ENCODE peak calls at places on chromosome 12, in six cellular contexts. I is mammary epithelial cell, J is ovary, H is lower lobe of right lung, G is tibial nerve, V is heart left ventricle. X is an unnamed sample. For H3K36me3 and H3K4me1, the result is how much of the 10 kb centered on the place peaks cover.

GRCh38 chr12:107238276-107238675 is 144.9 kb upstream of the CRY1 start:
- DNase-seq in V (no peak), J (no peak), H (no peak), G (no peak), I (peak), X (no peak)

GRCh38 chr12:3882896-3883564 is 9.8 kb upstream of the PARP11 start:
- DNase-seq in H (no peak), G (no peak), I (peak), J (no peak), V (no peak), X (no peak)

GRCh38 chr12:33514893-33515292 is 75.3 kb upstream of the SYT10 start:
- DNase-seq in I (no peak), J (no peak), G (no peak), V (no peak), H (no peak), X (no peak)

GRCh38 chr12:94172031-94172430 is 23.7 kb downstream of the PLXNC1 start:
- DNase-seq in I (no peak), V (no peak), G (no peak), J (no peak), H (no peak), X (peak)

GRCh38 chr12:6639151-6639773 is 3.5 kb upstream of the LPAR5 start:
- DNase-seq in H (no peak), V (no peak), J (no peak), G (no peak), I (no peak), X (no peak)

GRCh38 chr12:89345830-89346740 is 6.2 kb downstream of the DUSP6 start:
- DNase-seq in J (no peak), I (peak), V (peak), G (no peak), H (peak), X (peak)

GRCh38 chr12:84397846-84398245 is 514.8 kb downstream of the SLC6A15 start:
- DNase-seq in H (no peak), J (no peak), G (no peak), V (no peak), I (no peak), X (no peak)

GRCh38 chr12:70823182-70823976 is 97.2 kb downstream of the PTPRR start:
- DNase-seq in I (no peak), V (no peak), G (no peak), H (no peak), J (no peak), X (peak)

GRCh38 chr12:110349521-110350151 is 53.9 kb downstream of the ANAPC7 start:
- DNase-seq in V (no peak), H (no peak), G (no peak), J (no peak), I (no peak), X (no peak)

DNA sequence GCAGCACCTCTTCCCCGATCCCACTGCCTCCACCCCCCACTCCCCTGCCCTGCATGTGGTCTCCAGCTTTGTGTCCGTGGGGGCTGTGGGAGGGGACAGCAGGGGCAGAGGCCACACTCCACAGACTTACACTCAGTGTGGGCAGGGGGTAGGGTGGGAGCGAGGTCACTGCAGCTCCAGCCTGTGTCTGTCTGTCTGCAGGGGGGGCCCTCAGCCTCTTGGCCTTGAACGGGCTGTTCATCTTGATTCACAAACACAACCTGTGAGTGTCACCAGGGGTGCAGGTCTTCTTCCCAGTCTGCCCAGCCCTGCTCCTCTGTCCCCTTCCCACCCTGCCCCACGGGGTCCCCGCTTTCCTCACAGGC is 6.5 kb downstream of the NOC4L start:
- DNase-seq in G (no peak), J (no peak), H (peak), I (no peak), V (peak), X (no peak)
- H3K36me3 ChIP-seq in G (half or more), J (under half), H (under half), I (under half), V (under half), X (under half)

GRCh38 chr12:23853640-23854039 is 95.8 kb downstream of the SOX5 start:
- DNase-seq in V (no peak), I (no peak), J (no peak), G (no peak), H (no peak), X (no peak)

GRCh38 chr12:23843958-23844357 is 105.5 kb downstream of the SOX5 start:
- DNase-seq in H (no peak), V (no peak), G (no peak), I (no peak), J (no peak), X (no peak)

GRCh38 chr12:23851602-23852001 is 97.9 kb downstream of the SOX5 start:
- DNase-seq in H (no peak), G (no peak), I (no peak), J (no peak), V (no peak), X (no peak)

GRCh38 chr12:23847857-23848256 is 101.6 kb downstream of the SOX5 start:
- DNase-seq in J (no peak), I (no peak), G (no peak), H (no peak), V (no peak), X (no peak)
- H3K4me1 ChIP-seq in J (under half), I (under half), G (under half), H (under half), V (under half), X (under half)

GRCh38 chr12:52023976-52024688 is 17.4 kb downstream of the TAMALIN start:
- DNase-seq in I (no peak), J (no peak), H (no peak), G (no peak), V (no peak), X (no peak)
- H3K36me3 ChIP-seq in I (under half), J (under half), H (under half), G (under half), V (under half), X (under half)

GRCh38 chr12:92488735-92489134 is 214.1 kb upstream of the PLEKHG7 start:
- DNase-seq in J (no peak), I (no peak), V (no peak), G (no peak), H (no peak), X (no peak)
- H3K4me1 ChIP-seq in J (under half), I (under half), V (under half), G (under half), H (under half), X (under half)

DNA sequence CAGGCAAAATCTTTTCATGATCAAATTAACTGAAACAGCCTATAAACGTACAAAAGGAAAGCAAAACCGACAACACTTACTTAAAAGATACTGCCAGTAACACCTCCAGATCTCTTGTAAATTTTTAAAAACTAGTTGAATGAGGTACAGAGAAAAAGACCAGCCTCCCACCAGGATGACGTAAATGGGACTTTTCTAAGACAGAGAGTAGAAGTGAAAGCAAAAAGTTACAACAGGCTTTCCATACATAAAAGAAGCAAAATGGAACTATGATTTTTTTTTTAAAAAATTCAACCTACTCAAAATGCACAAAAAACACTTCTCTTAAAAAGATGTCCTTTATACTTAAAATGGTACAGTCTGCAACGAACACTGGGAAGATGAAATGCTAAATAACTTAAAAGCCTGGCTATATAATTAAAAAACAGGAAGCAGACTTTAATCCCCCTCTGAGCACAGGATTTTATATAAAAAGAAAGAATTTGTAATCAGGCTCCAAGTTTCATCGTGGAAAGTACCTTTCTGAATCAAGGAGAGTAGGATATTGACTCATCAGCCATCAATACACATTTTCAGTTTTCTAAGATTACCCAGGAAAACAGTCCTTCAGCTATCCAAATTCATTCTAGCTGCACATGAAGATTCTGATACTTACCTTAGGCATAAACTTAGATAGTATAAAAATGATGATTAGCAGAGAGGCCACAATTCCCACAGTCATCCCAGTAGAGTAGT is 14.2 kb upstream of the MYO1A start:
- DNase-seq in G (no peak), V (no peak), I (peak), H (no peak), J (no peak), X (no peak)
- H3K36me3 ChIP-seq in G (under half), V (under half), I (under half), H (under half), J (under half), X (under half)

GRCh38 chr12:65832217-65832616 is 7.9 kb downstream of the HMGA2 start:
- DNase-seq in H (no peak), V (no peak), I (no peak), J (no peak), G (no peak), X (no peak)
- H3K4me1 ChIP-seq in H (under half), V (under half), I (under half), J (under half), G (under half), X (under half)

DNA sequence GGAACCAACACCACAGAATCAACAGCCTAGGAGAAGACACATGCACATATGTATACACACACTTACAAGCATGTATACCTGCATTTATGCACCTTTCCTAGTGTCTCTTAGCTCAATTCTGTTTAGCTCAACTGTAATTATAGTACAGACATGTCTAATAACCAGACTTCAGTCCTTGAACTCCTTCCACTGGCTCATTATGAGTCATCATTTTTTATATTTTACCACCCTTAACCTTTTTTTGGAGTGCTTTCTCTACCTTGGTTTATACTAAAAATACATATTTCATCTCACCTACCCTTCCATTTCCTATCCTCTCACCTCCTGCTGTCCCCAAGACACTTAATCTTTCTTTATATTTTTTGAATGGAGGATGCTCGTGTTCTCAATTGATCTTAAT is 110.4 kb downstream of the ARID2 start:
- DNase-seq in H (no peak), G (no peak), V (no peak), J (no peak), I (peak), X (no peak)
- H3K36me3 ChIP-seq in H (half or more), G (half or more), V (under half), J (under half), I (under half), X (under half)

GRCh38 chr12:88242939-88243338 is 100.8 kb downstream of the TMTC3 start:
- DNase-seq in V (no peak), I (no peak), H (no peak), G (no peak), J (no peak), X (no peak)
- H3K4me1 ChIP-seq in V (under half), I (under half), H (under half), G (under half), J (under half), X (under half)

GRCh38 chr12:68727776-68728175 is 18.2 kb upstream of the SLC35E3 start:
- DNase-seq in V (no peak), G (no peak), H (no peak), J (no peak), I (no peak), X (no peak)
- H3K36me3 ChIP-seq in V (under half), G (half or more), H (half or more), J (under half), I (under half), X (under half)

GRCh38 chr12:47804177-47804576 is 15.5 kb downstream of the HDAC7 start:
- DNase-seq in G (no peak), H (no peak), I (no peak), V (no peak), J (no peak), X (no peak)
- H3K4me1 ChIP-seq in G (under half), H (half or more), I (under half), V (half or more), J (under half), X (under half)

X was measured in mucosa of descending colon.